ENCODE peak calls at places on chromosome 7, in five cellular contexts. T, H, K, J and X are unnamed samples.

GRCh38 chr7:25098096-25099046 is 26.7 kb downstream of the CYCS start:
- DNase-seq in J (peak), T (peak), K (peak), H (no peak), X (peak)

GRCh38 chr7:117809958-117810357 is 63.3 kb downstream of the CTTNBP2 start:
- DNase-seq in H (no peak), K (no peak), T (peak), J (no peak), X (no peak)

GRCh38 chr7:137020351-137020750 is 151.9 kb downstream of the CHRM2 start:
- DNase-seq in K (no peak), H (no peak), T (no peak), J (no peak), X (no peak)

GRCh38 chr7:159049266-159050025 is 95.2 kb downstream of the VIPR2 start:
- DNase-seq in T (peak), K (no peak), J (no peak), H (peak), X (no peak)

GRCh38 chr7:93707249-93707648 is 132.7 kb upstream of the CALCR start:
- DNase-seq in T (no peak), H (no peak), J (no peak), K (no peak), X (no peak)

GRCh38 chr7:407706-408539 is 111.7 kb downstream of the PDGFA start:
- DNase-seq in J (no peak), H (no peak), T (no peak), K (no peak), X (no peak)

GRCh38 chr7:27940341-27940740 is 200.4 kb downstream of the TAX1BP1 start:
- DNase-seq in K (no peak), J (no peak), H (no peak), T (no peak), X (no peak)

GRCh38 chr7:150811-151221 is 41.6 kb upstream of the FAM20C start:
- DNase-seq in T (no peak), J (no peak), K (no peak), H (no peak), X (peak)

GRCh38 chr7:90629306-90629918 is 33.3 kb downstream of the CDK14 start:
- DNase-seq in H (no peak), K (peak), J (peak), T (peak), X (no peak)

GRCh38 chr7:151025924-151026671 is 1.8 kb upstream of the ATG9B start:
- DNase-seq in K (no peak), J (no peak), H (no peak), T (peak), X (no peak)

GRCh38 chr7:143454091-143454729 is 11.0 kb downstream of the TAS2R60 start:
- DNase-seq in H (no peak), J (no peak), T (no peak), K (no peak), X (no peak)

GRCh38 chr7:70700055-70700934 is 431.6 kb upstream of the GALNT17 start:
- DNase-seq in T (peak), H (no peak), K (no peak), J (peak), X (no peak)

GRCh38 chr7:117053407-117053806 is 100.1 kb downstream of the ST7 start:
- DNase-seq in J (no peak), H (no peak), K (no peak), T (no peak), X (no peak)

GRCh38 chr7:80826520-80827237 is 92.2 kb downstream of the SEMA3C start:
- DNase-seq in J (no peak), T (no peak), H (no peak), K (peak), X (no peak)

GRCh38 chr7:6505685-6506559 is 45.3 kb downstream of the GRID2IP start:
- DNase-seq in T (no peak), J (no peak), H (no peak), K (no peak), X (no peak)

GRCh38 chr7:100503350-100503735 is 19.6 kb downstream of the NYAP1 start:
- DNase-seq in H (no peak), T (no peak), J (no peak), K (peak), X (no peak)

GRCh38 chr7:66140924-66141323 is 26.3 kb downstream of the CRCP start:
- DNase-seq in H (peak), J (peak), K (peak), T (no peak), X (peak)

GRCh38 chr7:46900312-46901263 is 681.3 kb downstream of the TNS3 start:
- DNase-seq in J (no peak), H (no peak), K (no peak), T (no peak), X (no peak)

GRCh38 chr7:11212816-11213215 is 239.1 kb downstream of the PHF14 start:
- DNase-seq in K (no peak), J (no peak), H (no peak), T (no peak), X (no peak)

GRCh38 chr7:102415685-102416225 is 17.6 kb upstream of the ORAI2 start:
- DNase-seq in J (no peak), T (no peak), H (no peak), K (no peak), X (no peak)

GRCh38 chr7:127650842-127651555 is 995 bp upstream of the SND1 start:
- DNase-seq in J (no peak), H (no peak), K (no peak), T (peak), X (no peak)

GRCh38 chr7:112182749-112183148 is 23.4 kb downstream of the DOCK4 start:
- DNase-seq in K (no peak), T (no peak), J (no peak), H (no peak), X (no peak)

GRCh38 chr7:151592868-151593486 is 73.3 kb upstream of the RHEB start:
- DNase-seq in J (no peak), T (no peak), H (no peak), K (peak), X (no peak)

GRCh38 chr7:40015790-40016296 is 65.8 kb downstream of the CDK13 start:
- DNase-seq in H (no peak), J (no peak), T (no peak), K (peak), X (no peak)

GRCh38 chr7:45682836-45683555 is 108.8 kb downstream of the ADCY1 start:
- DNase-seq in H (peak), J (no peak), K (no peak), T (no peak), X (no peak)

GRCh38 chr7:56175086-56175760 is 59.0 kb upstream of the NUPR2 start:
- DNase-seq in H (no peak), J (no peak), K (no peak), T (no peak), X (no peak)

GRCh38 chr7:27196287-27196739 is 3.6 kb downstream of the HOXA13 start:
- DNase-seq in H (peak), J (peak), T (peak), K (peak), X (peak)

GRCh38 chr7:99135938-99136337 is 8.0 kb downstream of the SMURF1 start:
- DNase-seq in T (no peak), H (no peak), K (no peak), J (no peak), X (no peak)

GRCh38 chr7:28986723-28987122 is 28.6 kb upstream of the TRIL start:
- DNase-seq in K (no peak), J (no peak), H (no peak), T (no peak), X (no peak)

GRCh38 chr7:114243646-114244045 is 171.0 kb upstream of the FOXP2 start:
- DNase-seq in H (no peak), K (peak), J (no peak), T (no peak), X (no peak)

GRCh38 chr7:116576350-116577319 is 51.8 kb downstream of the CAV1 start:
- DNase-seq in K (peak), T (no peak), H (no peak), J (no peak), X (no peak)

GRCh38 chr7:26153246-26153822 is 1.3 kb downstream of the NFE2L3 start:
- DNase-seq in H (no peak), T (peak), K (peak), J (peak), X (no peak)

GRCh38 chr7:33145174-33145573 is 15.8 kb downstream of the BBS9 start:
- DNase-seq in K (no peak), H (no peak), J (no peak), T (no peak), X (no peak)

GRCh38 chr7:66860767-66861166 is 60.3 kb upstream of the TMEM248 start:
- DNase-seq in T (no peak), H (no peak), K (no peak), J (no peak), X (no peak)

GRCh38 chr7:43700059-43700501 is 29.2 kb downstream of the COA1 start:
- DNase-seq in K (peak), H (no peak), T (peak), J (no peak), X (no peak)

GRCh38 chr7:74575083-74575803 is 82.3 kb upstream of the GTF2I start:
- DNase-seq in K (peak), J (no peak), H (no peak), T (no peak), X (no peak)